ENCODE peak calls at places on chromosomes 4 and X, in nine cellular contexts. One of them, this sample, is unnamed.

GRCh38 chrX:44884944-44885343 is 12.0 kb downstream of the KDM6A start:
- DNase-seq in uterus: no peak
- DNase-seq in SK-N-SH: no peak
- DNase-seq in cardiac muscle cell: no peak
- DNase-seq in fibroblast of lung: no peak
- DNase-seq in CD4-positive, alpha-beta T cell: no peak
- DNase-seq in prostate gland: no peak
- DNase-seq in foreskin keratinocyte: no peak
- DNase-seq in A549: no peak
- DNase-seq in this sample: no peak

GRCh38 chr4:6568689-6569332 is 6.2 kb upstream of the MAN2B2 start:
- DNase-seq in uterus: no peak
- DNase-seq in SK-N-SH: no peak
- DNase-seq in cardiac muscle cell: no peak
- DNase-seq in fibroblast of lung: peak; percentile 61
- DNase-seq in CD4-positive, alpha-beta T cell: no peak
- DNase-seq in prostate gland: no peak
- DNase-seq in foreskin keratinocyte: peak; percentile 74
- DNase-seq in A549: peak; percentile 44
- DNase-seq in this sample: peak; percentile 38

GRCh38 chr4:81314196-81314896 is 99.3 kb upstream of the PRKG2 start:
- DNase-seq in uterus: no peak
- DNase-seq in SK-N-SH: no peak
- DNase-seq in cardiac muscle cell: peak; percentile 57
- DNase-seq in fibroblast of lung: peak; percentile 99
- DNase-seq in CD4-positive, alpha-beta T cell: no peak
- DNase-seq in prostate gland: no peak
- DNase-seq in foreskin keratinocyte: no peak
- DNase-seq in A549: peak; percentile 1
- DNase-seq in this sample: no peak

GRCh38 chr4:135344492-135344891 is 1142.9 kb upstream of the PABPC4L start:
- DNase-seq in uterus: no peak
- DNase-seq in SK-N-SH: no peak
- DNase-seq in cardiac muscle cell: no peak
- DNase-seq in fibroblast of lung: no peak
- DNase-seq in CD4-positive, alpha-beta T cell: no peak
- DNase-seq in prostate gland: no peak
- DNase-seq in foreskin keratinocyte: no peak
- DNase-seq in A549: no peak
- DNase-seq in this sample: no peak

GRCh38 chr4:175339100-175339707 is 421.0 kb downstream of the ADAM29 start:
- DNase-seq in uterus: no peak
- DNase-seq in SK-N-SH: no peak
- DNase-seq in cardiac muscle cell: no peak
- DNase-seq in fibroblast of lung: peak; percentile 27
- DNase-seq in CD4-positive, alpha-beta T cell: no peak
- DNase-seq in prostate gland: no peak
- DNase-seq in foreskin keratinocyte: no peak
- DNase-seq in A549: no peak
- DNase-seq in this sample: no peak

GRCh38 chr4:74161676-74162450 is 3.9 kb downstream of the MTHFD2L start:
- DNase-seq in uterus: no peak
- DNase-seq in SK-N-SH: no peak
- DNase-seq in cardiac muscle cell: no peak
- DNase-seq in fibroblast of lung: peak; percentile 48
- DNase-seq in CD4-positive, alpha-beta T cell: no peak
- DNase-seq in prostate gland: no peak
- DNase-seq in foreskin keratinocyte: no peak
- DNase-seq in A549: no peak
- DNase-seq in this sample: no peak

GRCh38 chr4:164215113-164215741 is 538.7 kb upstream of the SMIM31 start:
- DNase-seq in uterus: no peak
- DNase-seq in SK-N-SH: no peak
- DNase-seq in cardiac muscle cell: no peak
- DNase-seq in fibroblast of lung: no peak
- DNase-seq in CD4-positive, alpha-beta T cell: no peak
- DNase-seq in prostate gland: no peak
- DNase-seq in foreskin keratinocyte: no peak
- DNase-seq in A549: peak; percentile 0
- DNase-seq in this sample: no peak

GRCh38 chrX:63746278-63746677 is 38.7 kb downstream of the ARHGEF9 start:
- DNase-seq in uterus: no peak
- DNase-seq in SK-N-SH: no peak
- DNase-seq in cardiac muscle cell: no peak
- DNase-seq in fibroblast of lung: no peak
- DNase-seq in CD4-positive, alpha-beta T cell: no peak
- DNase-seq in prostate gland: no peak
- DNase-seq in foreskin keratinocyte: no peak
- DNase-seq in A549: no peak
- DNase-seq in this sample: no peak

GRCh38 chr4:141132689-141133145 is 552 bp downstream of the RNF150 start:
- DNase-seq in uterus: peak; percentile 54
- DNase-seq in SK-N-SH: peak; percentile 92
- DNase-seq in cardiac muscle cell: peak; percentile 73
- DNase-seq in fibroblast of lung: peak; percentile 35
- DNase-seq in CD4-positive, alpha-beta T cell: no peak
- DNase-seq in prostate gland: peak; percentile 29
- DNase-seq in foreskin keratinocyte: no peak
- DNase-seq in A549: no peak
- DNase-seq in this sample: peak; percentile 15

GRCh38 chrX:18674417-18674787 is 2.5 kb upstream of the RS1 start:
- DNase-seq in uterus: no peak
- DNase-seq in SK-N-SH: peak; percentile 80
- DNase-seq in cardiac muscle cell: no peak
- DNase-seq in fibroblast of lung: no peak
- DNase-seq in CD4-positive, alpha-beta T cell: peak; percentile 5
- DNase-seq in prostate gland: no peak
- DNase-seq in foreskin keratinocyte: no peak
- DNase-seq in A549: no peak
- DNase-seq in this sample: no peak

GRCh38 chr4:189237340-189237739 is 703.3 kb upstream of the FRG1 start:
- DNase-seq in uterus: no peak
- DNase-seq in SK-N-SH: peak; percentile 6
- DNase-seq in cardiac muscle cell: no peak
- DNase-seq in fibroblast of lung: no peak
- DNase-seq in CD4-positive, alpha-beta T cell: no peak
- DNase-seq in prostate gland: no peak
- DNase-seq in foreskin keratinocyte: no peak
- DNase-seq in A549: no peak
- DNase-seq in this sample: no peak

GRCh38 chrX:103846395-103846794 is 14.3 kb upstream of the RAB9B start:
- DNase-seq in uterus: no peak
- DNase-seq in SK-N-SH: no peak
- DNase-seq in cardiac muscle cell: no peak
- DNase-seq in fibroblast of lung: no peak
- DNase-seq in CD4-positive, alpha-beta T cell: no peak
- DNase-seq in prostate gland: no peak
- DNase-seq in foreskin keratinocyte: peak; percentile 63
- DNase-seq in A549: no peak
- DNase-seq in this sample: no peak

GRCh38 chr4:148852092-148852699 is 410.0 kb upstream of the NR3C2 start:
- DNase-seq in uterus: no peak
- DNase-seq in SK-N-SH: no peak
- DNase-seq in cardiac muscle cell: no peak
- DNase-seq in fibroblast of lung: no peak
- DNase-seq in CD4-positive, alpha-beta T cell: no peak
- DNase-seq in prostate gland: no peak
- DNase-seq in foreskin keratinocyte: no peak
- DNase-seq in A549: no peak
- DNase-seq in this sample: no peak
- TF ChIP-seq CTCF in uterus: no peak
- TF ChIP-seq CTCF in SK-N-SH: no peak
- TF ChIP-seq CTCF in cardiac muscle cell: no peak
- TF ChIP-seq CTCF in fibroblast of lung: no peak
- TF ChIP-seq CTCF in CD4-positive, alpha-beta T cell: no peak
- TF ChIP-seq CTCF in prostate gland: no peak
- TF ChIP-seq CTCF in foreskin keratinocyte: peak; percentile 36
- TF ChIP-seq CTCF in A549: no peak
- TF ChIP-seq CTCF in this sample: no peak

DNA sequence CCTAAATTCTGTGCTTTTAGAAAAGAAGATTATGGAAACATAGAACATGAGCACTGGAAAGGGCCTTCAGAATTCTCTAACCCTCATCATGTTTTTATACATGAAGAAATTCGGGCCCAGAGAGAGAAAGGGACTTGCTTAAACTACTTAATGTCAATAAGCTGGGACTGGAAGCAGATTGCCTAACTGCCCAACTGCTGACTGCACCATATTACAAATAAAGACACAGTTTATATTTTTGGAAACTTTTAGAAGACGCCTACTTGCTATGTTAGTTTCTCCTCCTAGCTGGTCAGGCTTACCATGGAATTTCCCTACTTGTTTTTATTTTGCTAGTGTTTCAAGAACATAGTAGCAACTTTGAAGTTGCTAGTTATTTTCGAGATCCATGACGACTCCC is 47.1 kb downstream of the SLC9A6 start:
- DNase-seq in uterus: no peak
- DNase-seq in SK-N-SH: no peak
- DNase-seq in cardiac muscle cell: no peak
- DNase-seq in fibroblast of lung: peak; percentile 33
- DNase-seq in CD4-positive, alpha-beta T cell: no peak
- DNase-seq in prostate gland: no peak
- DNase-seq in foreskin keratinocyte: no peak
- DNase-seq in A549: no peak
- DNase-seq in this sample: no peak
- H3K27ac ChIP-seq in uterus: peak overlapping the region; percentile 76
- H3K27ac ChIP-seq in SK-N-SH: no peak overlapping the region
- H3K27ac ChIP-seq in cardiac muscle cell: no peak overlapping the region
- H3K27ac ChIP-seq in fibroblast of lung: no peak overlapping the region
- H3K27ac ChIP-seq in CD4-positive, alpha-beta T cell: no peak overlapping the region
- H3K27ac ChIP-seq in prostate gland: no peak overlapping the region
- H3K27ac ChIP-seq in foreskin keratinocyte: no peak overlapping the region
- H3K27ac ChIP-seq in A549: no peak overlapping the region
- H3K27ac ChIP-seq in this sample: no peak overlapping the region

GRCh38 chrX:11553594-11553993 is 112.1 kb downstream of the ARHGAP6 start:
- DNase-seq in uterus: no peak
- DNase-seq in SK-N-SH: no peak
- DNase-seq in cardiac muscle cell: no peak
- DNase-seq in fibroblast of lung: no peak
- DNase-seq in CD4-positive, alpha-beta T cell: no peak
- DNase-seq in prostate gland: no peak
- DNase-seq in foreskin keratinocyte: no peak
- DNase-seq in A549: no peak
- DNase-seq in this sample: no peak

GRCh38 chrX:11562570-11562969 is 103.2 kb downstream of the ARHGAP6 start:
- DNase-seq in uterus: no peak
- DNase-seq in SK-N-SH: no peak
- DNase-seq in cardiac muscle cell: no peak
- DNase-seq in fibroblast of lung: no peak
- DNase-seq in CD4-positive, alpha-beta T cell: no peak
- DNase-seq in prostate gland: no peak
- DNase-seq in foreskin keratinocyte: no peak
- DNase-seq in A549: no peak
- DNase-seq in this sample: no peak

GRCh38 chrX:11555759-11556158 is 110.0 kb downstream of the ARHGAP6 start:
- DNase-seq in uterus: no peak
- DNase-seq in SK-N-SH: no peak
- DNase-seq in cardiac muscle cell: no peak
- DNase-seq in fibroblast of lung: no peak
- DNase-seq in CD4-positive, alpha-beta T cell: no peak
- DNase-seq in prostate gland: no peak
- DNase-seq in foreskin keratinocyte: no peak
- DNase-seq in A549: no peak
- DNase-seq in this sample: no peak

GRCh38 chrX:11557120-11557519 is 108.6 kb downstream of the ARHGAP6 start:
- DNase-seq in uterus: no peak
- DNase-seq in SK-N-SH: no peak
- DNase-seq in cardiac muscle cell: no peak
- DNase-seq in fibroblast of lung: peak; percentile 63
- DNase-seq in CD4-positive, alpha-beta T cell: no peak
- DNase-seq in prostate gland: no peak
- DNase-seq in foreskin keratinocyte: peak; percentile 67
- DNase-seq in A549: peak; percentile 2
- DNase-seq in this sample: peak; percentile 66

GRCh38 chrX:11558972-11559371 is 106.7 kb downstream of the ARHGAP6 start:
- DNase-seq in uterus: no peak
- DNase-seq in SK-N-SH: peak; percentile 44
- DNase-seq in cardiac muscle cell: no peak
- DNase-seq in fibroblast of lung: no peak
- DNase-seq in CD4-positive, alpha-beta T cell: peak; percentile 33
- DNase-seq in prostate gland: no peak
- DNase-seq in foreskin keratinocyte: no peak
- DNase-seq in A549: peak; percentile 44
- DNase-seq in this sample: peak; percentile 5
- TF ChIP-seq CTCF in uterus: no peak
- TF ChIP-seq CTCF in SK-N-SH: peak; percentile 59
- TF ChIP-seq CTCF in cardiac muscle cell: peak; percentile 23
- TF ChIP-seq CTCF in fibroblast of lung: peak; percentile 29
- TF ChIP-seq CTCF in CD4-positive, alpha-beta T cell: no peak
- TF ChIP-seq CTCF in prostate gland: no peak
- TF ChIP-seq CTCF in foreskin keratinocyte: peak; percentile 47
- TF ChIP-seq CTCF in A549: no peak
- TF ChIP-seq CTCF in this sample: no peak

GRCh38 chr4:185535818-185536729 is 767 bp upstream of the PDLIM3 start:
- DNase-seq in uterus: peak; percentile 71
- DNase-seq in SK-N-SH: peak; percentile 33
- DNase-seq in cardiac muscle cell: no peak
- DNase-seq in fibroblast of lung: no peak
- DNase-seq in CD4-positive, alpha-beta T cell: no peak
- DNase-seq in prostate gland: no peak
- DNase-seq in foreskin keratinocyte: peak; percentile 8
- DNase-seq in A549: no peak
- DNase-seq in this sample: no peak
- H3K27ac ChIP-seq in uterus: peak overlapping the region; percentile 98
- H3K27ac ChIP-seq in SK-N-SH: no peak overlapping the region
- H3K27ac ChIP-seq in cardiac muscle cell: no peak overlapping the region
- H3K27ac ChIP-seq in fibroblast of lung: no peak overlapping the region
- H3K27ac ChIP-seq in CD4-positive, alpha-beta T cell: no peak overlapping the region
- H3K27ac ChIP-seq in prostate gland: peak overlapping the region; percentile 88
- H3K27ac ChIP-seq in foreskin keratinocyte: no peak overlapping the region
- H3K27ac ChIP-seq in A549: peak overlapping the region; percentile 44
- H3K27ac ChIP-seq in this sample: no peak overlapping the region

GRCh38 chrX:152869972-152870371 is 27.9 kb upstream of the ZNF185 start:
- DNase-seq in uterus: no peak
- DNase-seq in SK-N-SH: no peak
- DNase-seq in cardiac muscle cell: no peak
- DNase-seq in fibroblast of lung: no peak
- DNase-seq in CD4-positive, alpha-beta T cell: no peak
- DNase-seq in prostate gland: no peak
- DNase-seq in foreskin keratinocyte: no peak
- DNase-seq in A549: no peak
- DNase-seq in this sample: no peak
- TF ChIP-seq CTCF in uterus: no peak
- TF ChIP-seq CTCF in SK-N-SH: peak; percentile 11
- TF ChIP-seq CTCF in cardiac muscle cell: no peak
- TF ChIP-seq CTCF in fibroblast of lung: no peak
- TF ChIP-seq CTCF in CD4-positive, alpha-beta T cell: no peak
- TF ChIP-seq CTCF in prostate gland: no peak
- TF ChIP-seq CTCF in foreskin keratinocyte: peak; percentile 22
- TF ChIP-seq CTCF in A549: no peak
- TF ChIP-seq CTCF in this sample: no peak